ENCODE peak calls at places on chromosomes 3 and 15, in five cellular contexts. One of them, this sample, is unnamed.
A peak's percentile ranks its signal among the peaks of the same experiment; 100 is the strongest.

GRCh38 chr3:149610351-149611105 is 47.3 kb downstream of the WWTR1 start:
- DNase-seq in progenitor cell of endocrine pancreas: no peak
- DNase-seq in stomach: no peak
- DNase-seq in epithelial cell of esophagus: no peak
- DNase-seq in AG09319: no peak
- DNase-seq in this sample: no peak

GRCh38 chr3:143090486-143090885 is 29.1 kb upstream of the CHST2 start:
- DNase-seq in progenitor cell of endocrine pancreas: no peak
- DNase-seq in stomach: peak; percentile 29
- DNase-seq in epithelial cell of esophagus: no peak
- DNase-seq in AG09319: no peak
- DNase-seq in this sample: no peak

GRCh38 chr3:167941234-167941995 is 154.3 kb downstream of the GOLIM4 start:
- DNase-seq in progenitor cell of endocrine pancreas: no peak
- DNase-seq in stomach: no peak
- DNase-seq in epithelial cell of esophagus: peak; percentile 44
- DNase-seq in AG09319: peak; percentile 64
- DNase-seq in this sample: no peak

GRCh38 chr3:94098487-94098886 is 35.6 kb downstream of the NSUN3 start:
- DNase-seq in progenitor cell of endocrine pancreas: no peak
- DNase-seq in stomach: no peak
- DNase-seq in epithelial cell of esophagus: peak; percentile 38
- DNase-seq in AG09319: no peak
- DNase-seq in this sample: no peak

GRCh38 chr3:192845196-192845855 is 72.3 kb downstream of the MB21D2 start:
- DNase-seq in progenitor cell of endocrine pancreas: no peak
- DNase-seq in stomach: no peak
- DNase-seq in epithelial cell of esophagus: no peak
- DNase-seq in AG09319: no peak
- DNase-seq in this sample: no peak

GRCh38 chr3:186382217-186382885 is 20.3 kb upstream of the DGKG start:
- DNase-seq in progenitor cell of endocrine pancreas: no peak
- DNase-seq in stomach: no peak
- DNase-seq in epithelial cell of esophagus: no peak
- DNase-seq in AG09319: no peak
- DNase-seq in this sample: no peak

GRCh38 chr3:126488205-126488604 is 12.5 kb upstream of the ZXDC start:
- DNase-seq in progenitor cell of endocrine pancreas: no peak
- DNase-seq in stomach: no peak
- DNase-seq in epithelial cell of esophagus: no peak
- DNase-seq in AG09319: no peak
- DNase-seq in this sample: no peak

GRCh38 chr15:40003491-40003916 is 35.5 kb downstream of the SRP14 start:
- DNase-seq in progenitor cell of endocrine pancreas: no peak
- DNase-seq in stomach: no peak
- DNase-seq in epithelial cell of esophagus: peak; percentile 40
- DNase-seq in AG09319: no peak
- DNase-seq in this sample: no peak

GRCh38 chr3:163548005-163548404 is 1530.3 kb downstream of the SI start:
- DNase-seq in progenitor cell of endocrine pancreas: no peak
- DNase-seq in stomach: no peak
- DNase-seq in epithelial cell of esophagus: no peak
- DNase-seq in AG09319: no peak
- DNase-seq in this sample: no peak

GRCh38 chr3:84836961-84837360 is 121.8 kb upstream of the CADM2 start:
- DNase-seq in progenitor cell of endocrine pancreas: no peak
- DNase-seq in stomach: peak; percentile 28
- DNase-seq in epithelial cell of esophagus: peak; percentile 50
- DNase-seq in AG09319: no peak
- DNase-seq in this sample: peak; percentile 54

GRCh38 chr3:138011722-138012121 is 1.8 kb downstream of the CLDN18 start:
- DNase-seq in progenitor cell of endocrine pancreas: no peak
- DNase-seq in stomach: no peak
- DNase-seq in epithelial cell of esophagus: no peak
- DNase-seq in AG09319: no peak
- DNase-seq in this sample: no peak

GRCh38 chr15:98760112-98760826 is 111.9 kb downstream of the IGF1R start:
- DNase-seq in progenitor cell of endocrine pancreas: no peak
- DNase-seq in stomach: peak; percentile 72
- DNase-seq in epithelial cell of esophagus: peak; percentile 91
- DNase-seq in AG09319: no peak
- DNase-seq in this sample: no peak

GRCh38 chr15:22955544-22956085 is 24.6 kb downstream of the CYFIP1 start:
- DNase-seq in progenitor cell of endocrine pancreas: no peak
- DNase-seq in stomach: no peak
- DNase-seq in epithelial cell of esophagus: no peak
- DNase-seq in AG09319: no peak
- DNase-seq in this sample: no peak

GRCh38 chr15:99174989-99175388 is 70.1 kb downstream of the SYNM start:
- DNase-seq in progenitor cell of endocrine pancreas: no peak
- DNase-seq in stomach: no peak
- DNase-seq in epithelial cell of esophagus: no peak
- DNase-seq in AG09319: no peak
- DNase-seq in this sample: no peak

GRCh38 chr3:45365060-45365459 is 23.3 kb upstream of the LARS2 start:
- DNase-seq in progenitor cell of endocrine pancreas: no peak
- DNase-seq in stomach: no peak
- DNase-seq in epithelial cell of esophagus: peak; percentile 24
- DNase-seq in AG09319: no peak
- DNase-seq in this sample: no peak

GRCh38 chr3:172082269-172082668 is 42.9 kb downstream of the FNDC3B start:
- DNase-seq in progenitor cell of endocrine pancreas: no peak
- DNase-seq in stomach: no peak
- DNase-seq in epithelial cell of esophagus: no peak
- DNase-seq in AG09319: peak; percentile 90
- DNase-seq in this sample: no peak

GRCh38 chr15:91268510-91268909 is 168.5 kb downstream of the SV2B start:
- DNase-seq in progenitor cell of endocrine pancreas: no peak
- DNase-seq in stomach: no peak
- DNase-seq in epithelial cell of esophagus: no peak
- DNase-seq in AG09319: no peak
- DNase-seq in this sample: no peak

GRCh38 chr3:71219744-71220638 is 363.5 kb downstream of the FOXP1 start:
- DNase-seq in progenitor cell of endocrine pancreas: no peak
- DNase-seq in stomach: no peak
- DNase-seq in epithelial cell of esophagus: no peak
- DNase-seq in AG09319: no peak
- DNase-seq in this sample: no peak

GRCh38 chr3:123757281-123757940 is 126.7 kb downstream of the MYLK start:
- DNase-seq in progenitor cell of endocrine pancreas: no peak
- DNase-seq in stomach: no peak
- DNase-seq in epithelial cell of esophagus: peak; percentile 55
- DNase-seq in AG09319: no peak
- DNase-seq in this sample: no peak

GRCh38 chr15:65789105-65789504 is 3.0 kb downstream of the DENND4A start:
- DNase-seq in progenitor cell of endocrine pancreas: no peak
- DNase-seq in stomach: no peak
- DNase-seq in epithelial cell of esophagus: no peak
- DNase-seq in AG09319: no peak
- DNase-seq in this sample: no peak

GRCh38 chr3:32457971-32458471 is 44.6 kb downstream of the CMTM6 start:
- DNase-seq in progenitor cell of endocrine pancreas: no peak
- DNase-seq in stomach: no peak
- DNase-seq in epithelial cell of esophagus: no peak
- DNase-seq in AG09319: no peak
- DNase-seq in this sample: no peak

GRCh38 chr3:195896361-195897080 is 11.8 kb downstream of the TNK2 start:
- DNase-seq in progenitor cell of endocrine pancreas: no peak
- DNase-seq in stomach: no peak
- DNase-seq in epithelial cell of esophagus: peak; percentile 41
- DNase-seq in AG09319: no peak
- DNase-seq in this sample: no peak

DNA sequence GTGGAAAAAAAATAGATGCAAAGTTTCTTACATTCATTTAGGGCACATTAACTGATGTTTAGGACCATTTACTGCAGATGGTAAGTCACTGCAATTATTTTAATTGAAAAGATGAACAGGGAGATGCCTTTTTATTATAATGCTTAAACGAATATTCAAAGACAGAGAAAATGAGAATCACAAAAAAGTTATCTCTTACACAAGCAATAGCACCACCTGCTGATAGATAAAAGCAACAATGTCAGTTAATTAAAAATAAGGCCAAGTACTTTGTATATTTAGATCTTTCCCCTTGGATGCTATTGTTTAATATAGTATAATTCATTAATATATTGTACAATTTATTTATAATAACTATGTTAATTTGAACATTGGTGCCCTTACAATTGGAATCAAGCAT is 55.9 kb downstream of the IFT80 start:
- DNase-seq in progenitor cell of endocrine pancreas: no peak
- DNase-seq in stomach: no peak
- DNase-seq in epithelial cell of esophagus: peak; percentile 26
- DNase-seq in AG09319: no peak
- DNase-seq in this sample: no peak
- TF ChIP-seq CTCF in progenitor cell of endocrine pancreas: peak; percentile 51
- TF ChIP-seq CTCF in stomach: peak; percentile 27
- TF ChIP-seq CTCF in epithelial cell of esophagus: peak; percentile 31
- TF ChIP-seq CTCF in AG09319: peak; percentile 38
- TF ChIP-seq CTCF in this sample: peak; percentile 27

GRCh38 chr3:125165189-125165947 is 47.2 kb downstream of the SLC12A8 start:
- DNase-seq in progenitor cell of endocrine pancreas: no peak
- DNase-seq in stomach: no peak
- DNase-seq in epithelial cell of esophagus: no peak
- DNase-seq in AG09319: no peak
- DNase-seq in this sample: no peak
- TF ChIP-seq CTCF in progenitor cell of endocrine pancreas: peak; percentile 34
- TF ChIP-seq CTCF in stomach: no peak
- TF ChIP-seq CTCF in epithelial cell of esophagus: peak; percentile 36
- TF ChIP-seq CTCF in AG09319: peak; percentile 84
- TF ChIP-seq CTCF in this sample: no peak

GRCh38 chr3:48949376-48949717 is 30.7 kb downstream of the ARIH2 start:
- DNase-seq in progenitor cell of endocrine pancreas: no peak
- DNase-seq in stomach: no peak
- DNase-seq in epithelial cell of esophagus: no peak
- DNase-seq in AG09319: no peak
- DNase-seq in this sample: no peak

GRCh38 chr3:48950051-48950450 is 31.4 kb downstream of the ARIH2 start:
- DNase-seq in progenitor cell of endocrine pancreas: no peak
- DNase-seq in stomach: no peak
- DNase-seq in epithelial cell of esophagus: no peak
- DNase-seq in AG09319: no peak
- DNase-seq in this sample: no peak

GRCh38 chr3:48957006-48957705 is 32.9 kb upstream of the P4HTM start:
- DNase-seq in progenitor cell of endocrine pancreas: no peak
- DNase-seq in stomach: no peak
- DNase-seq in epithelial cell of esophagus: no peak
- DNase-seq in AG09319: no peak
- DNase-seq in this sample: no peak

GRCh38 chr3:48952510-48953118 is 34.0 kb downstream of the ARIH2 start:
- DNase-seq in progenitor cell of endocrine pancreas: peak; percentile 13
- DNase-seq in stomach: peak; percentile 60
- DNase-seq in epithelial cell of esophagus: peak; percentile 46
- DNase-seq in AG09319: no peak
- DNase-seq in this sample: no peak
- TF ChIP-seq CTCF in progenitor cell of endocrine pancreas: peak; percentile 60
- TF ChIP-seq CTCF in stomach: peak; percentile 46
- TF ChIP-seq CTCF in epithelial cell of esophagus: peak; percentile 38
- TF ChIP-seq CTCF in AG09319: peak; percentile 27
- TF ChIP-seq CTCF in this sample: no peak

GRCh38 chr3:184677344-184678316 is 34.2 kb downstream of the MAGEF1 start:
- DNase-seq in progenitor cell of endocrine pancreas: no peak
- DNase-seq in stomach: no peak
- DNase-seq in epithelial cell of esophagus: no peak
- DNase-seq in AG09319: no peak
- DNase-seq in this sample: no peak
- TF ChIP-seq CTCF in progenitor cell of endocrine pancreas: no peak
- TF ChIP-seq CTCF in stomach: no peak
- TF ChIP-seq CTCF in epithelial cell of esophagus: no peak
- TF ChIP-seq CTCF in AG09319: no peak
- TF ChIP-seq CTCF in this sample: no peak

GRCh38 chr15:56342653-56343052 is 22.6 kb upstream of the TEX9 start:
- DNase-seq in progenitor cell of endocrine pancreas: no peak
- DNase-seq in stomach: no peak
- DNase-seq in epithelial cell of esophagus: peak; percentile 89
- DNase-seq in AG09319: no peak
- DNase-seq in this sample: no peak
- TF ChIP-seq CTCF in progenitor cell of endocrine pancreas: no peak
- TF ChIP-seq CTCF in stomach: no peak
- TF ChIP-seq CTCF in epithelial cell of esophagus: no peak
- TF ChIP-seq CTCF in AG09319: no peak
- TF ChIP-seq CTCF in this sample: no peak

DNA sequence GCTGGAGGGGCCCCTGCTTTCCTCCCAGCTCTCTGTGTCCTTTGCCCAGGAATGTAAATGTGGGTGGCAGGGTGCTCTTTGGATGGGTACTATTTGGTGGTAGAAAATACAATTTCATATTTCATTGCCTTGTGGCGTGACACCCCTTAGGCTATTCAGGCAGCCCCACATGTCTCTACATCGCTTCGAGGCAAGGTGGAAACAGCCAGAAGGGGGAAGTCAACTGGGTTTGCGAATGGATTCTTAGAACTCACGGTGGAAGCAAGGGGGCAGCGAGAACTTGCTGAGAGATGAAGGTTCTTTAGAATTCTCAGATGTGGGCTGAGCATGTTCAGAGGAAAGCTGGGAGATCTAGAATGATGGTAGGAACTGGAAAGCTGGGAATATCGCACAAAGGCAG is 25.3 kb downstream of the PLA2G4D start:
- DNase-seq in progenitor cell of endocrine pancreas: no peak
- DNase-seq in stomach: no peak
- DNase-seq in epithelial cell of esophagus: no peak
- DNase-seq in AG09319: no peak
- DNase-seq in this sample: no peak
- TF ChIP-seq CTCF in progenitor cell of endocrine pancreas: no peak
- TF ChIP-seq CTCF in stomach: no peak
- TF ChIP-seq CTCF in epithelial cell of esophagus: no peak
- TF ChIP-seq CTCF in AG09319: no peak
- TF ChIP-seq CTCF in this sample: no peak

GRCh38 chr3:12993022-12993622 is 80.1 kb downstream of the IQSEC1 start:
- DNase-seq in progenitor cell of endocrine pancreas: peak; percentile 42
- DNase-seq in stomach: no peak
- DNase-seq in epithelial cell of esophagus: no peak
- DNase-seq in AG09319: no peak
- DNase-seq in this sample: peak; percentile 70
- TF ChIP-seq CTCF in progenitor cell of endocrine pancreas: no peak
- TF ChIP-seq CTCF in stomach: no peak
- TF ChIP-seq CTCF in epithelial cell of esophagus: no peak
- TF ChIP-seq CTCF in AG09319: no peak
- TF ChIP-seq CTCF in this sample: no peak

GRCh38 chr3:136929984-136930671 is 27.7 kb upstream of the IL20RB start:
- DNase-seq in progenitor cell of endocrine pancreas: no peak
- DNase-seq in stomach: no peak
- DNase-seq in epithelial cell of esophagus: peak; percentile 72
- DNase-seq in AG09319: no peak
- DNase-seq in this sample: no peak
- TF ChIP-seq CTCF in progenitor cell of endocrine pancreas: no peak
- TF ChIP-seq CTCF in stomach: no peak
- TF ChIP-seq CTCF in epithelial cell of esophagus: no peak
- TF ChIP-seq CTCF in AG09319: no peak
- TF ChIP-seq CTCF in this sample: no peak

This sample was measured in mesothelial cell of epicardium.